ENCODE peak calls at places on chromosomes 7 and 10, in five cellular contexts. M is hepatocyte, O is fibroblast of the conjunctiva, H is NCI-H774, R is T-helper 1 cell. F is an unnamed sample.

GRCh38 chr10:5876181-5876768 is 13.4 kb downstream of the ANKRD16 start:
- DNase-seq in R (no peak), H (no peak), M (no peak), O (peak), F (no peak)

GRCh38 chr10:5590816-5591215 is 66.1 kb downstream of the CALML3 start:
- DNase-seq in R (no peak), M (no peak), O (no peak), H (no peak), F (no peak)

GRCh38 chr7:132024290-132024689 is 467.9 kb upstream of the PODXL start:
- DNase-seq in R (no peak), H (no peak), M (no peak), O (no peak), F (no peak)

GRCh38 chr7:157358041-157358752 is 21.4 kb downstream of the DNAJB6 start:
- DNase-seq in R (no peak), O (no peak), M (no peak), H (no peak), F (no peak)

GRCh38 chr7:95427914-95428516 is 6.8 kb downstream of the PON2 start:
- DNase-seq in H (no peak), M (no peak), O (no peak), R (no peak), F (no peak)

GRCh38 chr10:91201213-91201996 is 19.1 kb upstream of the PCGF5 start:
- DNase-seq in R (peak), H (no peak), M (no peak), O (no peak), F (no peak)

GRCh38 chr10:58743466-58744115 is 230.9 kb downstream of the BICC1 start:
- DNase-seq in R (no peak), O (no peak), H (no peak), M (peak), F (no peak)

GRCh38 chr7:128084896-128085608 is 53.8 kb upstream of the LRRC4 start:
- DNase-seq in M (no peak), R (no peak), O (no peak), H (no peak), F (no peak)

GRCh38 chr7:111438369-111439289 is 123.7 kb downstream of the IMMP2L start:
- DNase-seq in R (no peak), M (no peak), H (no peak), O (peak), F (no peak)

GRCh38 chr7:79063019-79063698 is 390.3 kb downstream of the MAGI2 start:
- DNase-seq in R (no peak), M (no peak), H (no peak), O (no peak), F (no peak)